ENCODE peak calls at places on chromosomes 16 and 17, in nine cellular contexts. One of them, this sample, is unnamed.

GRCh38 chr16:55047903-55048497 is 117.3 kb downstream of the IRX5 start:
- DNase-seq in endothelial cell of umbilical vein: no peak
- DNase-seq in uterus: no peak
- DNase-seq in SJCRH30: no peak
- DNase-seq in adrenal gland: no peak
- DNase-seq in CD8-positive, alpha-beta T cell: no peak
- DNase-seq in neuronal stem cell: no peak
- DNase-seq in right cardiac atrium: no peak
- DNase-seq in neural progenitor cell: no peak
- DNase-seq in this sample: no peak

GRCh38 chr16:17970816-17971291 is 365.7 kb downstream of the NPIPA8 start:
- DNase-seq in neuronal stem cell: no peak
- DNase-seq in CD8-positive, alpha-beta T cell: no peak
- DNase-seq in neural progenitor cell: no peak
- DNase-seq in right cardiac atrium: no peak
- DNase-seq in uterus: no peak
- DNase-seq in adrenal gland: no peak
- DNase-seq in endothelial cell of umbilical vein: no peak
- DNase-seq in SJCRH30: no peak
- DNase-seq in this sample: no peak

GRCh38 chr17:48973806-48974205 is 5.4 kb upstream of the GIP start:
- DNase-seq in neural progenitor cell: no peak
- DNase-seq in CD8-positive, alpha-beta T cell: no peak
- DNase-seq in adrenal gland: no peak
- DNase-seq in SJCRH30: no peak
- DNase-seq in uterus: no peak
- DNase-seq in right cardiac atrium: no peak
- DNase-seq in neuronal stem cell: no peak
- DNase-seq in endothelial cell of umbilical vein: no peak
- DNase-seq in this sample: no peak

GRCh38 chr16:61937646-61938045 is 98.6 kb downstream of the CDH8 start:
- DNase-seq in SJCRH30: no peak
- DNase-seq in uterus: no peak
- DNase-seq in endothelial cell of umbilical vein: no peak
- DNase-seq in neural progenitor cell: no peak
- DNase-seq in adrenal gland: no peak
- DNase-seq in right cardiac atrium: no peak
- DNase-seq in CD8-positive, alpha-beta T cell: no peak
- DNase-seq in neuronal stem cell: no peak
- DNase-seq in this sample: no peak

GRCh38 chr17:11182430-11182829 is 58.6 kb upstream of the SHISA6 start:
- DNase-seq in CD8-positive, alpha-beta T cell: no peak
- DNase-seq in endothelial cell of umbilical vein: no peak
- DNase-seq in neuronal stem cell: no peak
- DNase-seq in SJCRH30: no peak
- DNase-seq in uterus: no peak
- DNase-seq in right cardiac atrium: no peak
- DNase-seq in neural progenitor cell: no peak
- DNase-seq in adrenal gland: no peak
- DNase-seq in this sample: no peak

GRCh38 chr17:38451840-38452529 is 23.7 kb downstream of the ARHGAP23 start:
- DNase-seq in SJCRH30: peak; percentile 68
- DNase-seq in neural progenitor cell: peak; percentile 65
- DNase-seq in neuronal stem cell: no peak
- DNase-seq in uterus: peak; percentile 81
- DNase-seq in endothelial cell of umbilical vein: peak; percentile 95
- DNase-seq in right cardiac atrium: peak; percentile 54
- DNase-seq in CD8-positive, alpha-beta T cell: no peak
- DNase-seq in adrenal gland: peak; percentile 31
- DNase-seq in this sample: no peak

GRCh38 chr17:50884354-50885311 is 18.5 kb upstream of the TOB1 start:
- DNase-seq in neuronal stem cell: no peak
- DNase-seq in endothelial cell of umbilical vein: no peak
- DNase-seq in uterus: no peak
- DNase-seq in SJCRH30: no peak
- DNase-seq in neural progenitor cell: no peak
- DNase-seq in adrenal gland: peak; percentile 35
- DNase-seq in right cardiac atrium: no peak
- DNase-seq in CD8-positive, alpha-beta T cell: no peak
- DNase-seq in this sample: peak; percentile 66

GRCh38 chr17:13074026-13074425 is 56.2 kb upstream of the ELAC2 start:
- DNase-seq in uterus: no peak
- DNase-seq in adrenal gland: no peak
- DNase-seq in neuronal stem cell: no peak
- DNase-seq in SJCRH30: peak; percentile 23
- DNase-seq in neural progenitor cell: no peak
- DNase-seq in CD8-positive, alpha-beta T cell: no peak
- DNase-seq in endothelial cell of umbilical vein: no peak
- DNase-seq in right cardiac atrium: peak; percentile 15
- DNase-seq in this sample: no peak

GRCh38 chr16:25676820-25677219 is 14.9 kb upstream of the HS3ST4 start:
- DNase-seq in CD8-positive, alpha-beta T cell: no peak
- DNase-seq in neuronal stem cell: no peak
- DNase-seq in SJCRH30: no peak
- DNase-seq in right cardiac atrium: no peak
- DNase-seq in uterus: no peak
- DNase-seq in neural progenitor cell: no peak
- DNase-seq in endothelial cell of umbilical vein: no peak
- DNase-seq in adrenal gland: no peak
- DNase-seq in this sample: no peak

GRCh38 chr16:25679468-25680010 is 12.2 kb upstream of the HS3ST4 start:
- DNase-seq in CD8-positive, alpha-beta T cell: no peak
- DNase-seq in SJCRH30: no peak
- DNase-seq in uterus: no peak
- DNase-seq in neuronal stem cell: no peak
- DNase-seq in neural progenitor cell: no peak
- DNase-seq in endothelial cell of umbilical vein: no peak
- DNase-seq in right cardiac atrium: no peak
- DNase-seq in adrenal gland: no peak
- DNase-seq in this sample: no peak
- H3K4me3 ChIP-seq in CD8-positive, alpha-beta T cell: no peak overlapping the region
- H3K4me3 ChIP-seq in SJCRH30: no peak overlapping the region
- H3K4me3 ChIP-seq in uterus: no peak overlapping the region
- H3K4me3 ChIP-seq in neuronal stem cell: no peak overlapping the region
- H3K4me3 ChIP-seq in neural progenitor cell: no peak overlapping the region
- H3K4me3 ChIP-seq in endothelial cell of umbilical vein: no peak overlapping the region
- H3K4me3 ChIP-seq in right cardiac atrium: no peak overlapping the region
- H3K4me3 ChIP-seq in adrenal gland: no peak overlapping the region
- H3K4me3 ChIP-seq in this sample: no peak overlapping the region

DNA sequence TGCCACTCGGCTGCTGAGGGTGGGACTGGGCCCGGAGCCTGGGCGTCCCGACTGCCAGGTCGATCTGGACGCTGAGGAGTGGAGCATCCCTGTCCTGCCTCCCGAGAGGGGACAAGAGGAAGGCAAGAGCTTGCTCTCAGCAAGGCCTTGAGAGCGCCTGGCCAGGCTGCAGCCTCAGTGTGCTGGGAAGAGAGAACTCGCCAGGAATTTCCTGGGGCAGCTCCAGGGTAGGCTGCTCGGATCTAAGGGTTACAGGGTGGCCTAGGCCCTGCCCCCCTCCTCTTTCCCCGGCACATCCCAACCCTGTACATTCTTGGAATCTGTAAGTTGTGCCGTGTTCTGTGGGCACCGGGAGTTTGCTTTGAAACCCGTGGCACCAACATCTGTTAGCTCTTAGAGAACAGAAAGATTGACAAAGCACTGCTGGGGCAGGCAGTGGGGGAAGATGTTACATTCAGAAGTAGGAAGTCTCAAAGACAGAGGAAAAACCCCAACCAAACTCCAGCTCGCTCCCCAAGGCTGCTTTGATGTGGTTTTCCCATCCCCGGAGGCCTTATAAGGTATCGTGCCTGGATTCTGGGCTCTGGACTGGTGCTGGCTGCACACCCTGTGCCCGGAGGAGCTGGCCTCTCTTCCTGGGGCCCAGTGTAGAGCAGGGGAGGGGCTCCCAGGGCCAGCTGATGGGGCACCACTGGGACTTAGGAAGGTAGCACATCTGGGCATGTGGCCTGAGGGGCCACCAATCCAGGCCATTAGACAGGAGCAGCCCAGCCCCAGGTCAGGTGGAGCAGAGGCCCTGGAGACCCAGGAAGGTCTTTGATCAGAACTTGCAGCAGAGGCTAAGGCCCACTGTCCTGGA is 55.2 kb downstream of the NKD1 start:
- DNase-seq in CD8-positive, alpha-beta T cell: no peak
- DNase-seq in right cardiac atrium: no peak
- DNase-seq in SJCRH30: peak; percentile 28
- DNase-seq in endothelial cell of umbilical vein: no peak
- DNase-seq in neural progenitor cell: no peak
- DNase-seq in uterus: peak; percentile 72
- DNase-seq in neuronal stem cell: no peak
- DNase-seq in adrenal gland: no peak
- DNase-seq in this sample: peak; percentile 33
- H3K27ac ChIP-seq in CD8-positive, alpha-beta T cell: no peak overlapping the region
- H3K27ac ChIP-seq in right cardiac atrium: no peak overlapping the region
- H3K27ac ChIP-seq in SJCRH30: no peak overlapping the region
- H3K27ac ChIP-seq in endothelial cell of umbilical vein: no peak overlapping the region
- H3K27ac ChIP-seq in neural progenitor cell: no peak overlapping the region
- H3K27ac ChIP-seq in uterus: peak overlapping the region; percentile 87
- H3K27ac ChIP-seq in neuronal stem cell: no peak overlapping the region
- H3K27ac ChIP-seq in adrenal gland: peak overlapping the region; percentile 32
- H3K27ac ChIP-seq in this sample: peak overlapping the region; percentile 86

GRCh38 chr17:81046131-81046769 is 11.3 kb downstream of the BAIAP2 start:
- DNase-seq in right cardiac atrium: no peak
- DNase-seq in SJCRH30: no peak
- DNase-seq in endothelial cell of umbilical vein: no peak
- DNase-seq in CD8-positive, alpha-beta T cell: no peak
- DNase-seq in adrenal gland: no peak
- DNase-seq in neuronal stem cell: no peak
- DNase-seq in neural progenitor cell: no peak
- DNase-seq in uterus: no peak
- DNase-seq in this sample: no peak

GRCh38 chr17:81044428-81044763 is 9.4 kb downstream of the BAIAP2 start:
- DNase-seq in CD8-positive, alpha-beta T cell: no peak
- DNase-seq in endothelial cell of umbilical vein: no peak
- DNase-seq in SJCRH30: no peak
- DNase-seq in neuronal stem cell: no peak
- DNase-seq in right cardiac atrium: no peak
- DNase-seq in adrenal gland: no peak
- DNase-seq in uterus: no peak
- DNase-seq in neural progenitor cell: no peak
- DNase-seq in this sample: no peak

GRCh38 chr17:81045590-81046095 is 10.7 kb downstream of the BAIAP2 start:
- DNase-seq in endothelial cell of umbilical vein: no peak
- DNase-seq in SJCRH30: no peak
- DNase-seq in neuronal stem cell: no peak
- DNase-seq in right cardiac atrium: no peak
- DNase-seq in adrenal gland: no peak
- DNase-seq in neural progenitor cell: no peak
- DNase-seq in CD8-positive, alpha-beta T cell: no peak
- DNase-seq in uterus: no peak
- DNase-seq in this sample: no peak

GRCh38 chr17:81043725-81044427 is 8.9 kb downstream of the BAIAP2 start:
- DNase-seq in CD8-positive, alpha-beta T cell: no peak
- DNase-seq in neuronal stem cell: no peak
- DNase-seq in right cardiac atrium: peak; percentile 54
- DNase-seq in endothelial cell of umbilical vein: peak; percentile 32
- DNase-seq in SJCRH30: no peak
- DNase-seq in neural progenitor cell: peak; percentile 61
- DNase-seq in uterus: no peak
- DNase-seq in adrenal gland: peak; percentile 52
- DNase-seq in this sample: no peak

DNA sequence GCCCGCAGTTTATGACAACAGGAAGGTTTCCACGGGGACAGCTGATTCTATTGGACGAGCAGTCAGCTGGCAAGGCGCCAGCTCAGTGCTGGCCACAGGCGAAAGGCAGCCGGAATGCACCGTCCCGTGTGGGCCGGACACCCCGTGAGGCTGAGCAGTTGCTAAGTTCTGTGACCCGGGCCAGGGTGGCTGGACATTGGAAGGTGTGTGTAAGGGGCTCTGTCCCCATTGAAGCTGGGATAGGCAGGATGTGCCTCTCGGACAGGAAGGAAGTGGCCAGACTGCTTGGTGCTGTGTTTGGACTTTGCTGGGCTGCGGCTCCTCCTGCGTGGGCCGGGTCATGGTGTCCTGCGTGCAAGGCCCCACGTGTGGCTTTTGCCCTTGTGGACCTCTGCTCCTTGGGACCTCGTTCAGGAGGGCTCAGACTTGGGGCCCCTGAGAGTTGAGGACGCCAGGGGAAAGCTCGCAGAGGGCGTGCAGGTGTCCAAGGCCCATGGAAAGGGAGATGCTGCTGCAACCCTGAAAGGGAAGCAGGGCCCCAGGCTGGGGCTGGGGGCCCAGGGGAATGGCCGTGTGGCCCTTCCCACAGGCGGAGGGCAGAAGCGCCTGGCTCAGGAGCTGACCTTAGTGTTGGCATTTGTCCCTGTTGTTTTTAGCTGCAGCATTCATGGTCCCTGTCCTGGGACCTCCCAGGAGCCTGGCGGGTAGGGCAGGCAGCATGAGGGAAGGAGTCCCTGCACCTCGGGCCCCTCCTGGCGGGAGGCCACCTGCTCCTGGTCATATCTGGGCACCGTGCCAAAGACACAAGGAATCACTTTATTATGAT is 10.0 kb downstream of the BAIAP2 start:
- DNase-seq in uterus: peak; percentile 79
- DNase-seq in SJCRH30: peak; percentile 98
- DNase-seq in right cardiac atrium: peak; percentile 92
- DNase-seq in neuronal stem cell: no peak
- DNase-seq in neural progenitor cell: no peak
- DNase-seq in endothelial cell of umbilical vein: peak; percentile 85
- DNase-seq in adrenal gland: peak; percentile 85
- DNase-seq in CD8-positive, alpha-beta T cell: no peak
- DNase-seq in this sample: peak; percentile 76
- H3K4me3 ChIP-seq in uterus: no peak overlapping the region
- H3K4me3 ChIP-seq in SJCRH30: peak overlapping the region; percentile 19
- H3K4me3 ChIP-seq in right cardiac atrium: no peak overlapping the region
- H3K4me3 ChIP-seq in neuronal stem cell: no peak overlapping the region
- H3K4me3 ChIP-seq in neural progenitor cell: no peak overlapping the region
- H3K4me3 ChIP-seq in endothelial cell of umbilical vein: no peak overlapping the region
- H3K4me3 ChIP-seq in adrenal gland: no peak overlapping the region
- H3K4me3 ChIP-seq in CD8-positive, alpha-beta T cell: no peak overlapping the region
- H3K4me3 ChIP-seq in this sample: no peak overlapping the region

GRCh38 chr17:65355246-65355645 is 206.2 kb downstream of the AXIN2 start:
- DNase-seq in SJCRH30: no peak
- DNase-seq in CD8-positive, alpha-beta T cell: no peak
- DNase-seq in right cardiac atrium: no peak
- DNase-seq in neuronal stem cell: no peak
- DNase-seq in neural progenitor cell: no peak
- DNase-seq in uterus: no peak
- DNase-seq in adrenal gland: no peak
- DNase-seq in endothelial cell of umbilical vein: no peak
- DNase-seq in this sample: no peak

GRCh38 chr17:65362826-65363225 is 198.6 kb downstream of the AXIN2 start:
- DNase-seq in uterus: no peak
- DNase-seq in CD8-positive, alpha-beta T cell: no peak
- DNase-seq in neuronal stem cell: no peak
- DNase-seq in right cardiac atrium: no peak
- DNase-seq in neural progenitor cell: no peak
- DNase-seq in endothelial cell of umbilical vein: no peak
- DNase-seq in adrenal gland: no peak
- DNase-seq in SJCRH30: no peak
- DNase-seq in this sample: no peak

GRCh38 chr17:65356524-65356923 is 204.9 kb downstream of the AXIN2 start:
- DNase-seq in adrenal gland: no peak
- DNase-seq in CD8-positive, alpha-beta T cell: no peak
- DNase-seq in neural progenitor cell: no peak
- DNase-seq in uterus: no peak
- DNase-seq in neuronal stem cell: no peak
- DNase-seq in endothelial cell of umbilical vein: no peak
- DNase-seq in right cardiac atrium: no peak
- DNase-seq in SJCRH30: no peak
- DNase-seq in this sample: no peak

GRCh38 chr17:65360961-65361552 is 200.4 kb downstream of the AXIN2 start:
- DNase-seq in right cardiac atrium: no peak
- DNase-seq in neuronal stem cell: no peak
- DNase-seq in adrenal gland: no peak
- DNase-seq in uterus: no peak
- DNase-seq in neural progenitor cell: no peak
- DNase-seq in CD8-positive, alpha-beta T cell: no peak
- DNase-seq in SJCRH30: no peak
- DNase-seq in endothelial cell of umbilical vein: no peak
- DNase-seq in this sample: peak; percentile 37

DNA sequence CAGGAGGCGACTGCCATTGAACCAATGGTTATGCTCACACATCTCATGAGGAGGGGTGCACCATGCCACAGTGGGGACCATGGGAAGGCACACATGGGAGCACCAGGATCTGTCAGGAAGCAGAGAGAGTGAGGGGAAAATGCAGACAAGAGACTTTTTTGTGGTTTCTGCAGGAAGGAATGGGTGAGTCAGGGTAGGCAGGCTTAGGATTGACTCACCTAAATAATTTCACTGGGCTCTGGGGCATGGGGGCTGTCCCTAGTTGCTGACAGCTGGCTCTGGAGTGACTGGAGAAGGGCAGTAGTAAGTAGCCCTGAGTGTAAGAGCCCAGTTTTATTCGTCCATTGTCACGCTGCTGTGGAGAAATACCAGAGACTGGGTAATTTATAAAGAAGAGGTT is 202.4 kb downstream of the AXIN2 start:
- DNase-seq in right cardiac atrium: no peak
- DNase-seq in uterus: no peak
- DNase-seq in endothelial cell of umbilical vein: peak; percentile 66
- DNase-seq in CD8-positive, alpha-beta T cell: no peak
- DNase-seq in neural progenitor cell: no peak
- DNase-seq in adrenal gland: no peak
- DNase-seq in SJCRH30: peak; percentile 71
- DNase-seq in neuronal stem cell: no peak
- DNase-seq in this sample: no peak
- H3K27ac ChIP-seq in right cardiac atrium: no peak overlapping the region
- H3K27ac ChIP-seq in uterus: no peak overlapping the region
- H3K27ac ChIP-seq in endothelial cell of umbilical vein: no peak overlapping the region
- H3K27ac ChIP-seq in CD8-positive, alpha-beta T cell: no peak overlapping the region
- H3K27ac ChIP-seq in neural progenitor cell: no peak overlapping the region
- H3K27ac ChIP-seq in adrenal gland: no peak overlapping the region
- H3K27ac ChIP-seq in SJCRH30: peak overlapping the region; percentile 34
- H3K27ac ChIP-seq in neuronal stem cell: no peak overlapping the region
- H3K27ac ChIP-seq in this sample: no peak overlapping the region

This sample was measured in transverse colon.